ENCODE peak calls at places on chromosome 2, in four cellular contexts. M is GM23248, U is A549, I is HCT116. R is an unnamed sample.
A peak's percentile ranks its signal among the peaks of the same experiment; 100 is the strongest.

GRCh38 chr2:28346587-28346986 is 46.1 kb upstream of the FOSL2 start:
- DNase-seq in M (no peak), U (no peak), I (no peak), R (no peak)

GRCh38 chr2:30225131-30225762 is 6.1 kb upstream of the LBH start:
- DNase-seq in M (peak; percentile 47), U (no peak), I (no peak), R (no peak)

GRCh38 chr2:193518061-193518817 is 1323.5 kb upstream of the TMEFF2 start:
- DNase-seq in M (peak; percentile 14), U (peak; percentile 57), I (peak; percentile 16), R (no peak)

GRCh38 chr2:209773377-209773776 is 1.7 kb downstream of the UNC80 start:
- DNase-seq in M (no peak), U (no peak), I (no peak), R (no peak)

GRCh38 chr2:112582314-112582746 is 2.1 kb upstream of the CHCHD5 start:
- DNase-seq in M (peak; percentile 76), U (peak; percentile 65), I (peak; percentile 24), R (peak; percentile 20)

GRCh38 chr2:53177342-53177741 is 590.3 kb upstream of the CHAC2 start:
- DNase-seq in M (no peak), U (no peak), I (no peak), R (no peak)

GRCh38 chr2:73825408-73825807 is 3.4 kb upstream of the STAMBP start:
- DNase-seq in M (peak; percentile 23), U (no peak), I (no peak), R (no peak)

GRCh38 chr2:202034249-202035088 is 814 bp downstream of the FZD7 start:
- DNase-seq in M (peak; percentile 83), U (peak; percentile 52), I (no peak), R (peak; percentile 27)

GRCh38 chr2:175371378-175371777 is 189.9 kb upstream of the ATP5MC3 start:
- DNase-seq in M (no peak), U (no peak), I (no peak), R (no peak)

GRCh38 chr2:176281267-176281666 is 12.0 kb downstream of the MTX2 start:
- DNase-seq in M (peak; percentile 88), U (no peak), I (no peak), R (no peak)

GRCh38 chr2:17901246-17901645 is 22.8 kb downstream of the KCNS3 start:
- DNase-seq in M (no peak), U (peak; percentile 7), I (no peak), R (peak; percentile 51)

GRCh38 chr2:100235098-100235497 is 87.2 kb downstream of the LONRF2 start:
- DNase-seq in M (no peak), U (no peak), I (no peak), R (no peak)

GRCh38 chr2:61055557-61055956 is 10.1 kb upstream of the SANBR start:
- DNase-seq in M (no peak), U (peak; percentile 36), I (no peak), R (no peak)

GRCh38 chr2:39437522-39438296 is 624 bp upstream of the MAP4K3 start:
- DNase-seq in M (peak; percentile 51), U (peak; percentile 63), I (peak; percentile 63), R (peak; percentile 54)

GRCh38 chr2:37026050-37026449 is 58.1 kb downstream of the HEATR5B start:
- DNase-seq in M (peak; percentile 11), U (peak; percentile 48), I (peak; percentile 2), R (no peak)

GRCh38 chr2:113219889-113220641 is 46.3 kb downstream of the PSD4 start:
- DNase-seq in M (peak; percentile 73), U (peak; percentile 92), I (peak; percentile 50), R (peak; percentile 17)

GRCh38 chr2:136422512-136422911 is 304.6 kb upstream of the CXCR4 start:
- DNase-seq in M (no peak), U (no peak), I (no peak), R (no peak)

GRCh38 chr2:183465048-183465447 is 340.8 kb downstream of the NUP35 start:
- DNase-seq in M (no peak), U (no peak), I (no peak), R (no peak)

GRCh38 chr2:58762176-58762781 is 521.2 kb upstream of the FANCL start:
- DNase-seq in M (peak; percentile 78), U (peak; percentile 69), I (peak; percentile 41), R (peak; percentile 67)

GRCh38 chr2:95350320-95351079 is 52.0 kb upstream of the FAHD2A start:
- DNase-seq in M (no peak), U (no peak), I (no peak), R (no peak)

GRCh38 chr2:10297950-10298349 is 4.8 kb upstream of the HPCAL1 start:
- DNase-seq in M (peak; percentile 97), U (peak; percentile 73), I (peak; percentile 34), R (peak; percentile 84)

GRCh38 chr2:69188174-69188900 is 175.4 kb downstream of the ANTXR1 start:
- DNase-seq in M (no peak), U (no peak), I (no peak), R (no peak)

GRCh38 chr2:73021371-73022010 is 50.0 kb downstream of the SFXN5 start:
- DNase-seq in M (no peak), U (no peak), I (no peak), R (no peak)

GRCh38 chr2:64638502-64639120 is 15.1 kb downstream of the SERTAD2 start:
- DNase-seq in M (no peak), U (no peak), I (no peak), R (no peak)

GRCh38 chr2:174570325-174570958 is 27.2 kb downstream of the WIPF1 start:
- DNase-seq in M (no peak), U (no peak), I (no peak), R (no peak)

GRCh38 chr2:29723255-29724001 is 198.0 kb downstream of the ALK start:
- DNase-seq in M (no peak), U (peak; percentile 19), I (no peak), R (no peak)

GRCh38 chr2:32977228-32977758 is 30.5 kb downstream of the LTBP1 start:
- DNase-seq in M (peak; percentile 28), U (peak; percentile 65), I (peak; percentile 26), R (peak; percentile 92)

GRCh38 chr2:239049421-239050251 is 201.8 kb downstream of the TWIST2 start:
- DNase-seq in M (peak; percentile 37), U (no peak), I (no peak), R (no peak)

GRCh38 chr2:127107622-127107999 is 657 bp upstream of the BIN1 start:
- DNase-seq in M (no peak), U (peak; percentile 63), I (peak; percentile 33), R (peak; percentile 54)

GRCh38 chr2:43196773-43197567 is 29.4 kb downstream of the ZFP36L2 start:
- DNase-seq in M (peak; percentile 33), U (no peak), I (no peak), R (no peak)

GRCh38 chr2:197952540-197953202 is 148.3 kb downstream of the PLCL1 start:
- DNase-seq in M (no peak), U (no peak), I (no peak), R (no peak)

GRCh38 chr2:37318401-37318800 is 6.2 kb downstream of the PRKD3 start:
- DNase-seq in M (peak; percentile 57), U (no peak), I (no peak), R (no peak)

DNA sequence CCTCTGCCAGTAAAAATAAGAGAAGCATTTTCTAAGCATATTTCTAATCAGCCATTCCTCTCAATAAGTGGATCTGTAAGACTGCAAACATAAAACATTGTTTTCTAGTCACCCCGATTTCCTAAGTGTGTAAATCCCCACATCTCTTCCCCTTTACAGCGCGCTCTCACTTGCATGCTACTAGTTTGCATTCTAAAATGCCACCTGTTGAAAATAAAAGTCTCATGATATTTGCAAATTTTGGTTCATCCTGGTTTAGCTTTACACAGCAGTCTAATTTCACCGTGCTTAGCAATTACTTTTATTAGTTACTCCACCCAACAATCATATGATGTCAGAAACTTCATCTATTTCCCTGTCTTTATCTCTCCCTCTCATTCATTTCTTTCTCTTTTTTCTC is 1230.7 kb upstream of the ZEB2 start:
- DNase-seq in M (no peak), U (no peak), I (no peak), R (no peak)
- H3K27ac ChIP-seq in M (no peak overlapping the region), U (no peak overlapping the region), I (no peak overlapping the region), R (no peak overlapping the region)

GRCh38 chr2:179262077-179262660 is 2.5 kb downstream of the SESTD1 start:
- DNase-seq in M (peak; percentile 50), U (no peak), I (no peak), R (no peak)

GRCh38 chr2:179260224-179260623 is 4.4 kb downstream of the SESTD1 start:
- DNase-seq in M (no peak), U (no peak), I (no peak), R (no peak)

GRCh38 chr2:179263015-179263414 is 1.6 kb downstream of the SESTD1 start:
- DNase-seq in M (peak; percentile 84), U (peak; percentile 9), I (no peak), R (no peak)

GRCh38 chr2:179263460-179264237 is 983 bp downstream of the SESTD1 start:
- DNase-seq in M (peak; percentile 68), U (peak; percentile 41), I (no peak), R (peak; percentile 46)

GRCh38 chr2:179261161-179261825 is 3.3 kb downstream of the SESTD1 start:
- DNase-seq in M (peak; percentile 16), U (no peak), I (no peak), R (no peak)
- H3K4me3 ChIP-seq in M (no peak overlapping the region), U (no peak overlapping the region), I (no peak overlapping the region), R (no peak overlapping the region)

DNA sequence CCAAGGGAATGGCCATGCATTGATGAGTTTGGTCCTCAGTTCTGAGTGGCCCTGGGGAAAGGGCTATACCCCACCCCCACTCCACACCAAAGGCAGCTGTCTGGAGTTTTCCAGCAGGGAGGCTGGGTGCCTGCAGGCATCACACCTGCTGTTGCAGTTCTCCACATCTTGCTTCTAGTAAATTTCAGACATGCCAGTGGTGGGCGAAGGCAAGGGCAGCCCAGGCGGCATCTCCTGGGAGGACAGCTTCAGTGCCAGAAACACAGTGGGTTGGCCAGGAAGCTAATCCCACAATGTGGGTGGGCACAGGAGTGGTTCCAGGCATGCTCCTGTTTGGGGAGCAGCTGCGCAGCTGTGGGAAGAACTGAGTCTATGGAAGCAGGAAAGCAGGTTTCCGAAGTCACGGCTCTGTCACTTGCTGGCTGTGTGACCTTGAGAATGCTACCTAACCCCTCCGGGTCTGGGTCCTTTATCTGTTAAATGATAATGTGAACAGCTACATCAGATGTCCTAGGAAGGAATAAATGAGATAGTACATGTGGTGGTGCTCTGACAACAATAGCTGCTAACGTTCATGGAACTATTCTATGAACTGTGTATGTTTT is 84.6 kb upstream of the SPTBN1 start:
- DNase-seq in M (no peak), U (no peak), I (no peak), R (no peak)
- H3K4me2 ChIP-seq in M (no peak overlapping the region), U (no peak overlapping the region), I (no peak overlapping the region), R (no peak overlapping the region)

DNA sequence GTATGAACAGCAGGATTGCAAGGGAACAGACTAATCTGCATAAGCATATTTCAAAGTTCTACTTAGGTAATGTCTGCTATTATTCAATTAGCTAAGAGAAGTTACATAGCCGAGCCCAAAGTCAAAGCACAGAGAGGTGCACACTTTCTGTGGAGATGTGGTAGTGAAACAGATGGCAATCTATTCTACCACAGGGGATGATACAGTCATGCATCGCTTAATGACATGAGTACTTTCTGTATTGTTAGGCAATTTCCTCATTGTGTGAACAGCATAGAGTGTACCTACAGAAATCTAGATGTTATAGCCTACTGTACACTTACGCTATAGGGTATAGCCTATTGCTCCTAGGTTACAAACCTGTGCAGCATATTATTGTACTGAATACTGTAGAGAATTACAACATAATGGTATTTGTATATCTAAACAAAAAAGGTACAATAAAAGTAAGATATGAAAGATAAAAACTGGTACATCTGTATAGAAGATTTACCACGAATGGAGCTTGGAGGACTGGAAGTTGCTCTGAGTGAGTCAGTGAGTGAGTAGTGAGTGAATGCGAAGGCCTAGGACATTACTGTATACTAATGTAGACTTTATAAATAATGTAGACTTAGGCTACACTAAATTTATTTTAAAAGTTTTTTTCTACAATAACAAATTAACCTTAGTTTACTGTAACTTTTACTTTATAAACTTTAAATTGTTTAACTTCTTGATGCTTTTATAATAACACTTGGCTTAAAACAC is 197.6 kb downstream of the MBD5 start:
- DNase-seq in M (peak; percentile 27), U (no peak), I (no peak), R (no peak)
- H3K27ac ChIP-seq in M (no peak overlapping the region), U (no peak overlapping the region), I (no peak overlapping the region), R (no peak overlapping the region)

R was measured in PC-9.